ENCODE peak calls at places on chromosomes 2 and 18, in five cellular contexts. One of them, this sample, is unnamed.

GRCh38 chr2:86037795-86038192 is 67.9 kb downstream of the POLR1A start:
- DNase-seq in RWPE1: no peak
- DNase-seq in keratinocyte: no peak
- DNase-seq in CD4-positive, alpha-beta T cell: no peak
- DNase-seq in Panc1: no peak
- DNase-seq in this sample: no peak

GRCh38 chr2:191711621-191712020 is 33.7 kb downstream of the NABP1 start:
- DNase-seq in RWPE1: no peak
- DNase-seq in keratinocyte: no peak
- DNase-seq in CD4-positive, alpha-beta T cell: no peak
- DNase-seq in Panc1: no peak
- DNase-seq in this sample: no peak

GRCh38 chr2:99297990-99298389 is 3.0 kb downstream of the LYG1 start:
- DNase-seq in RWPE1: no peak
- DNase-seq in keratinocyte: no peak
- DNase-seq in CD4-positive, alpha-beta T cell: no peak
- DNase-seq in Panc1: no peak
- DNase-seq in this sample: no peak

GRCh38 chr18:71293322-71293721 is 1004.5 kb downstream of the SOCS6 start:
- DNase-seq in RWPE1: no peak
- DNase-seq in keratinocyte: no peak
- DNase-seq in CD4-positive, alpha-beta T cell: no peak
- DNase-seq in Panc1: no peak
- DNase-seq in this sample: no peak

GRCh38 chr2:160940271-160940670 is 220.0 kb upstream of the TANK start:
- DNase-seq in RWPE1: no peak
- DNase-seq in keratinocyte: no peak
- DNase-seq in CD4-positive, alpha-beta T cell: no peak
- DNase-seq in Panc1: no peak
- DNase-seq in this sample: no peak

GRCh38 chr2:112181571-112182290 is 43.5 kb downstream of the FBLN7 start:
- DNase-seq in RWPE1: no peak
- DNase-seq in keratinocyte: no peak
- DNase-seq in CD4-positive, alpha-beta T cell: peak; percentile 69
- DNase-seq in Panc1: no peak
- DNase-seq in this sample: no peak

GRCh38 chr2:160351978-160352377 is 141.6 kb downstream of the RBMS1 start:
- DNase-seq in RWPE1: peak; percentile 53
- DNase-seq in keratinocyte: no peak
- DNase-seq in CD4-positive, alpha-beta T cell: no peak
- DNase-seq in Panc1: no peak
- DNase-seq in this sample: no peak

GRCh38 chr2:70921839-70922590 is 13.7 kb upstream of the ATP6V1B1 start:
- DNase-seq in RWPE1: no peak
- DNase-seq in keratinocyte: no peak
- DNase-seq in CD4-positive, alpha-beta T cell: no peak
- DNase-seq in Panc1: no peak
- DNase-seq in this sample: no peak

GRCh38 chr2:146220957-146221356 is 1623.9 kb upstream of the ACVR2A start:
- DNase-seq in RWPE1: no peak
- DNase-seq in keratinocyte: no peak
- DNase-seq in CD4-positive, alpha-beta T cell: no peak
- DNase-seq in Panc1: no peak
- DNase-seq in this sample: no peak

GRCh38 chr2:215654177-215654850 is 218.4 kb upstream of the FN1 start:
- DNase-seq in RWPE1: no peak
- DNase-seq in keratinocyte: no peak
- DNase-seq in CD4-positive, alpha-beta T cell: no peak
- DNase-seq in Panc1: no peak
- DNase-seq in this sample: no peak

GRCh38 chr2:66268756-66269155 is 166.2 kb upstream of the MEIS1 start:
- DNase-seq in RWPE1: no peak
- DNase-seq in keratinocyte: no peak
- DNase-seq in CD4-positive, alpha-beta T cell: no peak
- DNase-seq in Panc1: no peak
- DNase-seq in this sample: no peak

GRCh38 chr2:179020156-179020750 is 29.7 kb downstream of the CCDC141 start:
- DNase-seq in RWPE1: peak; percentile 3
- DNase-seq in keratinocyte: no peak
- DNase-seq in CD4-positive, alpha-beta T cell: peak; percentile 25
- DNase-seq in Panc1: peak; percentile 4
- DNase-seq in this sample: no peak

GRCh38 chr2:132275396-132275795 is 113.6 kb upstream of the ANKRD30BL start:
- DNase-seq in RWPE1: no peak
- DNase-seq in keratinocyte: no peak
- DNase-seq in CD4-positive, alpha-beta T cell: no peak
- DNase-seq in Panc1: no peak
- DNase-seq in this sample: no peak

GRCh38 chr2:197711576-197711975 is 6.4 kb downstream of the MARS2 start:
- DNase-seq in RWPE1: no peak
- DNase-seq in keratinocyte: no peak
- DNase-seq in CD4-positive, alpha-beta T cell: no peak
- DNase-seq in Panc1: no peak
- DNase-seq in this sample: no peak

GRCh38 chr18:12883003-12883683 is 894 bp downstream of the PTPN2 start:
- DNase-seq in RWPE1: peak; percentile 33
- DNase-seq in keratinocyte: no peak
- DNase-seq in CD4-positive, alpha-beta T cell: no peak
- DNase-seq in Panc1: no peak
- DNase-seq in this sample: no peak

GRCh38 chr18:24413148-24413547 is 13.3 kb upstream of the IMPACT start:
- DNase-seq in RWPE1: no peak
- DNase-seq in keratinocyte: no peak
- DNase-seq in CD4-positive, alpha-beta T cell: no peak
- DNase-seq in Panc1: no peak
- DNase-seq in this sample: no peak

GRCh38 chr2:25690058-25690457 is 16.7 kb upstream of the DTNB start:
- DNase-seq in RWPE1: no peak
- DNase-seq in keratinocyte: no peak
- DNase-seq in CD4-positive, alpha-beta T cell: no peak
- DNase-seq in Panc1: no peak
- DNase-seq in this sample: no peak

GRCh38 chr2:220504890-220505564 is 877.6 kb downstream of the SLC4A3 start:
- DNase-seq in RWPE1: peak; percentile 46
- DNase-seq in keratinocyte: peak; percentile 42
- DNase-seq in CD4-positive, alpha-beta T cell: no peak
- DNase-seq in Panc1: peak; percentile 82
- DNase-seq in this sample: peak; percentile 88

GRCh38 chr18:3914116-3914515 is 464.1 kb downstream of the TGIF1 start:
- DNase-seq in RWPE1: no peak
- DNase-seq in keratinocyte: no peak
- DNase-seq in CD4-positive, alpha-beta T cell: no peak
- DNase-seq in Panc1: no peak
- DNase-seq in this sample: no peak

GRCh38 chr18:3919396-3920061 is 469.6 kb downstream of the TGIF1 start:
- DNase-seq in RWPE1: no peak
- DNase-seq in keratinocyte: no peak
- DNase-seq in CD4-positive, alpha-beta T cell: no peak
- DNase-seq in Panc1: no peak
- DNase-seq in this sample: no peak

GRCh38 chr18:3912705-3913104 is 462.7 kb downstream of the TGIF1 start:
- DNase-seq in RWPE1: no peak
- DNase-seq in keratinocyte: no peak
- DNase-seq in CD4-positive, alpha-beta T cell: no peak
- DNase-seq in Panc1: no peak
- DNase-seq in this sample: no peak

GRCh38 chr18:3914833-3915598 is 465.0 kb downstream of the TGIF1 start:
- DNase-seq in RWPE1: no peak
- DNase-seq in keratinocyte: no peak
- DNase-seq in CD4-positive, alpha-beta T cell: no peak
- DNase-seq in Panc1: no peak
- DNase-seq in this sample: no peak

GRCh38 chr18:3916082-3916481 is 466.1 kb downstream of the TGIF1 start:
- DNase-seq in RWPE1: no peak
- DNase-seq in keratinocyte: no peak
- DNase-seq in CD4-positive, alpha-beta T cell: no peak
- DNase-seq in Panc1: no peak
- DNase-seq in this sample: no peak
- H3K27ac ChIP-seq in RWPE1: no peak overlapping the region
- H3K27ac ChIP-seq in keratinocyte: no peak overlapping the region
- H3K27ac ChIP-seq in CD4-positive, alpha-beta T cell: no peak overlapping the region
- H3K27ac ChIP-seq in Panc1: no peak overlapping the region
- H3K27ac ChIP-seq in this sample: no peak overlapping the region

GRCh38 chr2:30253873-30254691 is 22.7 kb downstream of the LBH start:
- DNase-seq in RWPE1: no peak
- DNase-seq in keratinocyte: no peak
- DNase-seq in CD4-positive, alpha-beta T cell: no peak
- DNase-seq in Panc1: no peak
- DNase-seq in this sample: no peak

GRCh38 chr2:30255466-30256408 is 24.4 kb downstream of the LBH start:
- DNase-seq in RWPE1: no peak
- DNase-seq in keratinocyte: no peak
- DNase-seq in CD4-positive, alpha-beta T cell: no peak
- DNase-seq in Panc1: no peak
- DNase-seq in this sample: no peak

GRCh38 chr2:30255026-30255425 is 23.7 kb downstream of the LBH start:
- DNase-seq in RWPE1: no peak
- DNase-seq in keratinocyte: no peak
- DNase-seq in CD4-positive, alpha-beta T cell: no peak
- DNase-seq in Panc1: no peak
- DNase-seq in this sample: no peak

GRCh38 chr2:30252723-30253688 is 21.7 kb downstream of the LBH start:
- DNase-seq in RWPE1: peak; percentile 55
- DNase-seq in keratinocyte: no peak
- DNase-seq in CD4-positive, alpha-beta T cell: no peak
- DNase-seq in Panc1: no peak
- DNase-seq in this sample: peak; percentile 27

DNA sequence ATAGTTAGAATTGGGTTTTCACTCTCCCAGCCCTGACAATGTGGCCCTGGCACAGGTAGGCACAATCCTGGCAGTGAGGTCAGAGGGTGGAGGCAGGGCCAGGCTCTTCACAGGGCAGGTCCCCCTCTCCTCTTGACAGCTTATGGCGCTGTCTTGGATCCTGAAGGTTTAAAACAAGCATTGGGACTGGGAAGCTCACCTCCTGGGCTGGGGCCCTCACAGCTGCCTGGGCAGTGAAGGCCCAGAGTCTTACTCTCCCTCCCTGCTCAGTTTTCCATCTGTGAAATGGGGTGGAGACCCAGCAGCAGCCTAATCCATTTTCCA is 23.3 kb downstream of the LBH start:
- DNase-seq in RWPE1: no peak
- DNase-seq in keratinocyte: no peak
- DNase-seq in CD4-positive, alpha-beta T cell: no peak
- DNase-seq in Panc1: no peak
- DNase-seq in this sample: no peak
- H3K27ac ChIP-seq in RWPE1: no peak overlapping the region
- H3K27ac ChIP-seq in keratinocyte: no peak overlapping the region
- H3K27ac ChIP-seq in CD4-positive, alpha-beta T cell: peak overlapping the region; percentile 79
- H3K27ac ChIP-seq in Panc1: no peak overlapping the region
- H3K27ac ChIP-seq in this sample: no peak overlapping the region

DNA sequence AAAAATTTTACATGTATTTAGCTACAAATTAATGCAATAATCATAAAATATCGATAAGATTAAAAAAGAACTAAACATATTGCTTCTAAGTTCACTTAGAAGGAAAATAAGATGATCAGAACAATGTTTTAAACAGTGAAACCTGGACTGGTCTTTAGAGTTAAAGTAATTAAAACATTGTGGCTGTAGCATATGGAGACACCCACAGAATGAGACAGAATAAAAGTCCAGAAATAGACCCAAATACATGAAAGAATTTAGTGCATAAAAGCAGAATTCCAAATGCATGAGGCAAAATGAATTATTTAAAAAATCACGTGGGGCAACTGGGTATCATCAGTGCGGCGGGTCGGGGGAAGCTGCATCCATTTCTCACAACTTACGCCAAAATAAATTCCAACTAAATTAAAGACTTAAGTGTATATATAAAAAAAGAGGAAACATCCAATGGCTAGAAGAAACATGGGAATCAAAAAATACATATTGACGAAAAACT is 12.1 kb downstream of the RNF149 start:
- DNase-seq in RWPE1: no peak
- DNase-seq in keratinocyte: no peak
- DNase-seq in CD4-positive, alpha-beta T cell: no peak
- DNase-seq in Panc1: no peak
- DNase-seq in this sample: no peak
- H3K27ac ChIP-seq in RWPE1: no peak overlapping the region
- H3K27ac ChIP-seq in keratinocyte: no peak overlapping the region
- H3K27ac ChIP-seq in CD4-positive, alpha-beta T cell: no peak overlapping the region
- H3K27ac ChIP-seq in Panc1: no peak overlapping the region
- H3K27ac ChIP-seq in this sample: no peak overlapping the region

DNA sequence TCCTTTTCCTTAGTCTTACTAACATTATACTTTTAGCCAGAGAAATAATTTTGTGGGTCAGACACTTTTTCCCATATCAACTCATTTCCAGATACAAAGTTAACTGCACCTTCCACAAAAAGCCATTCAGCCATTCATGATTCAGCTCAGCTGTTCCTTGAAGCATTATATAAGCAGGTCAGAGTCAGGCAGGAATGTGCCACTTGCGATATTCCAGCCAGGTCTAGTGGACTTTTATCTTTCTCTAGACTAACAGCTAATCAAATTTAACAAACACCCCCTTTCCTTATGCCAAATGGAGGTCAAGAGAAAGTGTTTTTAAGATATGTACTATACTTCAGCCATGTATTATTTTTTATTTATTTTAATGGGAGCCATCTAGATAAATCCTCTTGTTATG is 75.6 kb upstream of the EPB41L3 start:
- DNase-seq in RWPE1: no peak
- DNase-seq in keratinocyte: no peak
- DNase-seq in CD4-positive, alpha-beta T cell: no peak
- DNase-seq in Panc1: no peak
- DNase-seq in this sample: no peak
- H3K27ac ChIP-seq in RWPE1: no peak overlapping the region
- H3K27ac ChIP-seq in keratinocyte: no peak overlapping the region
- H3K27ac ChIP-seq in CD4-positive, alpha-beta T cell: no peak overlapping the region
- H3K27ac ChIP-seq in Panc1: no peak overlapping the region
- H3K27ac ChIP-seq in this sample: no peak overlapping the region

GRCh38 chr2:213995400-213996105 is 415.3 kb upstream of the VWC2L start:
- DNase-seq in RWPE1: peak; percentile 86
- DNase-seq in keratinocyte: peak; percentile 62
- DNase-seq in CD4-positive, alpha-beta T cell: no peak
- DNase-seq in Panc1: peak; percentile 54
- DNase-seq in this sample: peak; percentile 93
- H3K27ac ChIP-seq in RWPE1: no peak overlapping the region
- H3K27ac ChIP-seq in keratinocyte: peak overlapping the region; percentile 42
- H3K27ac ChIP-seq in CD4-positive, alpha-beta T cell: no peak overlapping the region
- H3K27ac ChIP-seq in Panc1: no peak overlapping the region
- H3K27ac ChIP-seq in this sample: peak overlapping the region; percentile 60

GRCh38 chr18:8721094-8721669 is 15.8 kb downstream of the MTCL1 start:
- DNase-seq in RWPE1: no peak
- DNase-seq in keratinocyte: no peak
- DNase-seq in CD4-positive, alpha-beta T cell: no peak
- DNase-seq in Panc1: no peak
- DNase-seq in this sample: no peak
- H3K27ac ChIP-seq in RWPE1: peak overlapping the region; percentile 39
- H3K27ac ChIP-seq in keratinocyte: peak overlapping the region; percentile 51
- H3K27ac ChIP-seq in CD4-positive, alpha-beta T cell: no peak overlapping the region
- H3K27ac ChIP-seq in Panc1: no peak overlapping the region
- H3K27ac ChIP-seq in this sample: no peak overlapping the region